ENCODE peak calls at places on chromosome 16, in five cellular contexts. One of them, this sample, is unnamed.

GRCh38 chr16:88478889-88479794 is 26.1 kb downstream of the ZFPM1 start:
- DNase-seq in effector memory CD4-positive, alpha-beta T cell: no peak
- DNase-seq in heart right ventricle: no peak
- DNase-seq in adrenal gland: no peak
- DNase-seq in cardiac muscle cell: no peak
- DNase-seq in this sample: no peak

GRCh38 chr16:29883987-29884386 is 15.4 kb downstream of the SEZ6L2 start:
- DNase-seq in effector memory CD4-positive, alpha-beta T cell: no peak
- DNase-seq in cardiac muscle cell: no peak
- DNase-seq in heart right ventricle: no peak
- DNase-seq in adrenal gland: no peak
- DNase-seq in this sample: no peak

GRCh38 chr16:12899529-12900168 is 1.7 kb upstream of the SHISA9 start:
- DNase-seq in cardiac muscle cell: no peak
- DNase-seq in heart right ventricle: no peak
- DNase-seq in effector memory CD4-positive, alpha-beta T cell: no peak
- DNase-seq in adrenal gland: no peak
- DNase-seq in this sample: no peak

GRCh38 chr16:88706965-88707871 is 915 bp downstream of the CTU2 start:
- DNase-seq in adrenal gland: no peak
- DNase-seq in effector memory CD4-positive, alpha-beta T cell: no peak
- DNase-seq in cardiac muscle cell: no peak
- DNase-seq in heart right ventricle: no peak
- DNase-seq in this sample: no peak

GRCh38 chr16:14494396-14494795 is 135.7 kb downstream of the PARN start:
- DNase-seq in cardiac muscle cell: no peak
- DNase-seq in effector memory CD4-positive, alpha-beta T cell: no peak
- DNase-seq in heart right ventricle: no peak
- DNase-seq in adrenal gland: no peak
- DNase-seq in this sample: no peak

GRCh38 chr16:55539488-55539887 is 27.0 kb upstream of the CAPNS2 start:
- DNase-seq in effector memory CD4-positive, alpha-beta T cell: no peak
- DNase-seq in cardiac muscle cell: peak; percentile 20
- DNase-seq in adrenal gland: no peak
- DNase-seq in heart right ventricle: no peak
- DNase-seq in this sample: no peak

GRCh38 chr16:82761858-82762257 is 135.1 kb downstream of the CDH13 start:
- DNase-seq in cardiac muscle cell: peak; percentile 41
- DNase-seq in effector memory CD4-positive, alpha-beta T cell: no peak
- DNase-seq in adrenal gland: no peak
- DNase-seq in heart right ventricle: no peak
- DNase-seq in this sample: no peak

GRCh38 chr16:89602273-89602951 is 11.0 kb upstream of the DPEP1 start:
- DNase-seq in cardiac muscle cell: peak; percentile 89
- DNase-seq in effector memory CD4-positive, alpha-beta T cell: peak; percentile 47
- DNase-seq in heart right ventricle: peak; percentile 29
- DNase-seq in adrenal gland: peak; percentile 33
- DNase-seq in this sample: peak; percentile 94

GRCh38 chr16:12538667-12539081 is 265.0 kb downstream of the CPPED1 start:
- DNase-seq in heart right ventricle: no peak
- DNase-seq in cardiac muscle cell: no peak
- DNase-seq in effector memory CD4-positive, alpha-beta T cell: no peak
- DNase-seq in adrenal gland: no peak
- DNase-seq in this sample: peak; percentile 44

GRCh38 chr16:19284207-19284606 is 1.3 kb upstream of the CLEC19A start:
- DNase-seq in effector memory CD4-positive, alpha-beta T cell: no peak
- DNase-seq in adrenal gland: peak; percentile 81
- DNase-seq in heart right ventricle: no peak
- DNase-seq in cardiac muscle cell: no peak
- DNase-seq in this sample: peak; percentile 8

GRCh38 chr16:85436636-85437160 is 176.4 kb upstream of the GSE1 start:
- DNase-seq in effector memory CD4-positive, alpha-beta T cell: no peak
- DNase-seq in heart right ventricle: no peak
- DNase-seq in cardiac muscle cell: peak; percentile 29
- DNase-seq in adrenal gland: no peak
- DNase-seq in this sample: peak; percentile 88

GRCh38 chr16:65176603-65177002 is 54.7 kb upstream of the CDH11 start:
- DNase-seq in adrenal gland: peak; percentile 27
- DNase-seq in effector memory CD4-positive, alpha-beta T cell: no peak
- DNase-seq in cardiac muscle cell: peak; percentile 92
- DNase-seq in heart right ventricle: peak; percentile 51
- DNase-seq in this sample: peak; percentile 17

GRCh38 chr16:48905632-48906031 is 295.7 kb upstream of the N4BP1 start:
- DNase-seq in effector memory CD4-positive, alpha-beta T cell: no peak
- DNase-seq in cardiac muscle cell: no peak
- DNase-seq in adrenal gland: no peak
- DNase-seq in heart right ventricle: no peak
- DNase-seq in this sample: no peak

GRCh38 chr16:64475627-64476351 is 646.1 kb downstream of the CDH11 start:
- DNase-seq in cardiac muscle cell: peak; percentile 60
- DNase-seq in adrenal gland: no peak
- DNase-seq in effector memory CD4-positive, alpha-beta T cell: no peak
- DNase-seq in heart right ventricle: peak; percentile 11
- DNase-seq in this sample: peak; percentile 97

GRCh38 chr16:56425439-56425832 is at the start of gene AMFR:
- DNase-seq in adrenal gland: peak; percentile 58
- DNase-seq in heart right ventricle: peak; percentile 58
- DNase-seq in cardiac muscle cell: peak; percentile 89
- DNase-seq in effector memory CD4-positive, alpha-beta T cell: peak; percentile 47
- DNase-seq in this sample: peak; percentile 86

GRCh38 chr16:8096211-8096610 is 494.1 kb downstream of the TMEM114 start:
- DNase-seq in cardiac muscle cell: no peak
- DNase-seq in adrenal gland: no peak
- DNase-seq in effector memory CD4-positive, alpha-beta T cell: no peak
- DNase-seq in heart right ventricle: no peak
- DNase-seq in this sample: no peak

GRCh38 chr16:55393976-55394375 is 70.0 kb downstream of the IRX6 start:
- DNase-seq in heart right ventricle: no peak
- DNase-seq in cardiac muscle cell: no peak
- DNase-seq in adrenal gland: no peak
- DNase-seq in effector memory CD4-positive, alpha-beta T cell: no peak
- DNase-seq in this sample: no peak

GRCh38 chr16:87723224-87723619 is 42.6 kb downstream of the KLHDC4 start:
- DNase-seq in effector memory CD4-positive, alpha-beta T cell: no peak
- DNase-seq in adrenal gland: peak; percentile 50
- DNase-seq in cardiac muscle cell: peak; percentile 72
- DNase-seq in heart right ventricle: peak; percentile 68
- DNase-seq in this sample: peak; percentile 96

GRCh38 chr16:84065536-84066132 is 23.0 kb upstream of the SLC38A8 start:
- DNase-seq in heart right ventricle: no peak
- DNase-seq in effector memory CD4-positive, alpha-beta T cell: no peak
- DNase-seq in adrenal gland: peak; percentile 69
- DNase-seq in cardiac muscle cell: peak; percentile 69
- DNase-seq in this sample: peak; percentile 31

GRCh38 chr16:11359370-11359769 is 14.1 kb downstream of the RMI2 start:
- DNase-seq in effector memory CD4-positive, alpha-beta T cell: no peak
- DNase-seq in cardiac muscle cell: no peak
- DNase-seq in heart right ventricle: no peak
- DNase-seq in adrenal gland: peak; percentile 61
- DNase-seq in this sample: peak; percentile 36

GRCh38 chr16:12159028-12159427 is 182.5 kb downstream of the SNX29 start:
- DNase-seq in heart right ventricle: no peak
- DNase-seq in effector memory CD4-positive, alpha-beta T cell: no peak
- DNase-seq in adrenal gland: no peak
- DNase-seq in cardiac muscle cell: no peak
- DNase-seq in this sample: no peak

GRCh38 chr16:80263181-80263823 is 277.5 kb upstream of the DYNLRB2 start:
- DNase-seq in heart right ventricle: no peak
- DNase-seq in cardiac muscle cell: no peak
- DNase-seq in effector memory CD4-positive, alpha-beta T cell: no peak
- DNase-seq in adrenal gland: no peak
- DNase-seq in this sample: no peak

GRCh38 chr16:87761020-87761506 is 4.7 kb downstream of the KLHDC4 start:
- DNase-seq in adrenal gland: no peak
- DNase-seq in cardiac muscle cell: no peak
- DNase-seq in effector memory CD4-positive, alpha-beta T cell: no peak
- DNase-seq in heart right ventricle: no peak
- DNase-seq in this sample: no peak

GRCh38 chr16:88835818-88836217 is 20.9 kb downstream of the GALNS start:
- DNase-seq in adrenal gland: no peak
- DNase-seq in heart right ventricle: no peak
- DNase-seq in cardiac muscle cell: no peak
- DNase-seq in effector memory CD4-positive, alpha-beta T cell: no peak
- DNase-seq in this sample: no peak

DNA sequence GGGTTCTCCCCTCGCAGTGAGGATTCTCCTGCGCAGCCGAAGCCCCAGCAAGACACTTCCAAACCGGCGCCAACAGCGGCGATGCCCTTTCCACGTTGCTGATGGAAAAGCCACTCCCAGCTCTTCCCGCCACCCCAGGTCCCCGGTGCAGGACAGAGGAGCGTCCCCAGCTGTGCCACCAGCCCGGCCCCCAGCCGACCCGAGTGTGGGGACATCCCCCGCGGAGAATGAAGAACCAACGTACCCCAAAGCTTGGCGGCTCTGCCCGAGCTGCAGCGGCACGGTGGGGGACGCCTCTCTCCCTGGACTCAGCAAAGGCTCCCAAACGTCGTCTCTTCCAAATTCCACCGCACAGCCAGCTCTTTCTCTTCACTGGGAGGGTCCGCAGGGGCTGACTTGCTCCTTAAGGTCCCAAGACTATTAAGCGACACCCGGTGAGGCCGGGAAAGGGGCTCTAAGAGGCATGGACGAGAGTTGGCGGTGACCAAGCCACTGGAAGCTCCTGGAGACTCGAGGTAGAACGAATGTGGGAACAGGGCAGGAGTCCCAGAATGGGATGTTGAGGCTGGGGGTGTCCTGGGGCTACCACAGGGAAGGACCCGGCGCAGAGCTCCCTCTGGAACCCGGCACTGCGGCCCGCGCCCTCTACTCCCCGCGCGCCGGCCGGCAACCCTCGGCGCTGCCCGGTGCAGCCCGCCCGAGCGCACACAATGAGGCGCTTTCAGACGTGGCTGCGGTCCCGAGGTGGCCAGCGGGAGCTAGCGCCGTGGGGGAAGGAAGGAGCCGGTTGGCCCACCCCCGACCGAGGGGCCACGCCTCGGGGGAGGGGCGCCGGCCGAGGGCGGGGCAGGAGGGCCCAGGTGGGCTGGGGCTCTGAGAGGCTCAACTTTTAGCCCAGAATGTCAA is at the start of gene CHST6:
- DNase-seq in effector memory CD4-positive, alpha-beta T cell: no peak
- DNase-seq in adrenal gland: peak; percentile 59
- DNase-seq in heart right ventricle: peak; percentile 34
- DNase-seq in cardiac muscle cell: peak; percentile 60
- DNase-seq in this sample: no peak
- H3K4me3 ChIP-seq in effector memory CD4-positive, alpha-beta T cell: peak within 1 kb of the TSS; percentile 35
- H3K4me3 ChIP-seq in adrenal gland: peak within 1 kb of the TSS; percentile 40
- H3K4me3 ChIP-seq in heart right ventricle: peak within 1 kb of the TSS; percentile 23
- H3K4me3 ChIP-seq in cardiac muscle cell: peak within 1 kb of the TSS; percentile 35
- H3K4me3 ChIP-seq in this sample: no peak within 1 kb of the TSS

DNA sequence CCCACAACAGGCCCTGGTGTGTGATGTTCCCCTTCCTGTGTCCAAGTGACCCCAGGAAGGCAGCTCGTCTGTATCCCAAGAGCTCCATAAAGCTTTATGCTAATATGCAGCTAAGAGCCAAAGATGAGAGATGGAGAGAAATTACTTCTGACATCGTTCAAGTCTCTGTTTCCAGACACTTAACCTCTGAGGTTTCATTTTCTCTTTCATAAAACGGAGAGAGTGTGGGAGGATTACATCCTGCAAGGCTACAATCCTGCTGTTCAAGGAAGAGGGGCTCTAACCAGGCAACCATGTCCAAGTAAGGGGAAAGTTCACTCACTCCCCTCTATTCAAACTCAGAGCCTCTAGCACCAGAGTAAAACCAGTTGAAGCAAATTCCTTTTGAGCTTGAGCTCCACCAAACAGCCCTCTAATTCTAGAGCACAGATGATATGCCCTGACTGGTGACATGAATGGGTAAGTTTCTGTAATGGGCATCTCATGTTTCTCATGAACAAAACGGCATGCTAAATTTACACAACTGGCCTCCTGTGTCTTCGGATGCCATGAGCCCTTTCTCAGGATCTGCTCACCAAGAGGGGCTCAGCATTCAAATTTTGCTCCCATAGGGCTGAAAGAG is 397.4 kb downstream of the NPIPA8 start:
- DNase-seq in adrenal gland: no peak
- DNase-seq in effector memory CD4-positive, alpha-beta T cell: no peak
- DNase-seq in cardiac muscle cell: no peak
- DNase-seq in heart right ventricle: no peak
- DNase-seq in this sample: no peak
- H3K4me1 ChIP-seq in adrenal gland: no peaks in the 10 kb centered on the region
- H3K4me1 ChIP-seq in effector memory CD4-positive, alpha-beta T cell: no peaks in the 10 kb centered on the region
- H3K4me1 ChIP-seq in cardiac muscle cell: no peaks in the 10 kb centered on the region
- H3K4me1 ChIP-seq in heart right ventricle: no peaks in the 10 kb centered on the region
- H3K4me1 ChIP-seq in this sample: no peaks in the 10 kb centered on the region

DNA sequence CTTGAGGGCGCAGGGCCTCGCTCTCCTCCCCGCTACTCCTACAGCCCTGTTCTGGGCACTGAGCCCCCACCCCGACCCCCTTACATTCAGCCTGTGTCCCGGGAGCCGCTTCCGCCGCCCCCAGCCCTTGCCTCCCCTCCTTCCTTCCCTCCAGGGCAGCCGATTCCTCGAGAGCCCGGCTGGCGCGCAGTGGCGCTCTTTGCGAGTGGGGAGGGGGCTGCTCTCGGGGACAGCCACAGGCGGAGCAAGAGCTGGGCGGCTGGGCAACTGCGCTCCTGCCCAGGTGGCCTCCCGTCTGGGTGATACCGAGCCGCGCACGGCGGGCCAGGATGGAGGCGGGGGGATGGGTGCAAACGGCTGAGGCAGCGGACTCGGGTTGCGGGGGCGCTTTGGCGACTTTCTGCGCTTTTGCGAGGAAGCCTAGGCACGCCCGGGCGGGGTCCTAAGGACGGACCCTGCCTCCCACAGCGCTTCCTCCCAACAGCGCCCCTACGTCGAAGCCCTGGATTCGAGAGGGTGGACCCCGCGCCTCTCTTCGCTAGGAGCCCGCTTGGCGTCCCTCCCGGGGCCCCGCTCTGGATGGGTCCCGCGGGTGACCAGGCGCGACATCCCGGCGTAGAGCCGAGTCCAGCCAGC is 1.3 kb downstream of the MMP15 start:
- DNase-seq in effector memory CD4-positive, alpha-beta T cell: no peak
- DNase-seq in adrenal gland: no peak
- DNase-seq in cardiac muscle cell: no peak
- DNase-seq in heart right ventricle: no peak
- DNase-seq in this sample: no peak
- H3K27ac ChIP-seq in effector memory CD4-positive, alpha-beta T cell: no peak overlapping the region
- H3K27ac ChIP-seq in adrenal gland: peak overlapping the region; percentile 80
- H3K27ac ChIP-seq in cardiac muscle cell: peak overlapping the region; percentile 93
- H3K27ac ChIP-seq in heart right ventricle: peak overlapping the region; percentile 72
- H3K27ac ChIP-seq in this sample: no peak overlapping the region

DNA sequence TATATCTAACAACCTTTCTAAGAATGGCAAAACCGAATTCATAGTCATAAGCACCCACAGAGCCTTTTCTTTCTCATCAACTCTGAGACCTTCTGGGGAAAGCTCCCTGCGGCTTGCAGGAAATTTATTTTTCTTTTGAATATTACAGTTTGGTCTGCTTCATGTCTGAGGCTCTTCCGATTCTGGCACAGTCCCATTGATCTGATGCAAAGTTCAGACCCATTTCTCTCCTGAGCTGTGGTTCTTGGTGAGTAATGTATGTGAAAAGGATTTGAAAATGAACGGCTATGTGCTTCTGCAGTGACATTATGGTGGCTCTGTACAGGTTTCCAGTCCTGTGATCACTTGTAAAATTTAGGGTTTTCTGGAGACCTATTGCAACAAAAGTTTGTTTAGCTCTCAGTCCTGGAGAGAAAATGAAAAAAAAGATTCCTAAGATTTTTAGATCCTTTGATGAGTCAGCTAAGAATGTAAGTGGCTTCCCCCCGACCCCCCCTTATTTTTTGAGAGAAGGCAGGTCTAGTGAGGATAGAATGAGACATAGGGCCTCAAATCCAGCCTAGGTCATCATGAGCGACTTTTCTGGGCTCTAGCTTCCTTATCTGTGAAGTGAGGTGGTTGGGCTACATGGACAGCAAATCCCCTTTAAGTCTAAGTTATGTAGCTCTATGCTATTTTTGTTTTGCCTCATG is 4.6 kb downstream of the GAN start:
- DNase-seq in cardiac muscle cell: peak; percentile 53
- DNase-seq in heart right ventricle: no peak
- DNase-seq in adrenal gland: peak; percentile 67
- DNase-seq in effector memory CD4-positive, alpha-beta T cell: no peak
- DNase-seq in this sample: no peak
- H3K4me3 ChIP-seq in cardiac muscle cell: peak overlapping the region; percentile 1
- H3K4me3 ChIP-seq in heart right ventricle: no peak overlapping the region
- H3K4me3 ChIP-seq in adrenal gland: no peak overlapping the region
- H3K4me3 ChIP-seq in effector memory CD4-positive, alpha-beta T cell: no peak overlapping the region
- H3K4me3 ChIP-seq in this sample: no peak overlapping the region